ENCODE peak calls at places on chromosomes 16 and 17, in four cellular contexts. I, B, C and X are unnamed samples.

GRCh38 chr17:48023408-48024148 is 14.0 kb downstream of the COPZ2 start:
- DNase-seq in B (peak; percentile 84), I (peak; percentile 73), C (peak; percentile 69), X (no peak)

GRCh38 chr16:85554791-85555548 is 58.2 kb upstream of the GSE1 start:
- DNase-seq in I (peak; percentile 83), C (peak; percentile 34), B (peak; percentile 64), X (peak; percentile 79)

GRCh38 chr17:45117848-45118646 is 14.3 kb downstream of the PLCD3 start:
- DNase-seq in I (no peak), B (no peak), C (no peak), X (no peak)

GRCh38 chr17:28908640-28909098 is 5.8 kb upstream of the DHRS13 start:
- DNase-seq in I (no peak), C (no peak), B (no peak), X (peak; percentile 86)

GRCh38 chr16:569445-570254 is at the start of gene PIGQ:
- DNase-seq in B (peak; percentile 60), C (no peak), I (peak; percentile 63), X (peak; percentile 60)

GRCh38 chr17:27621557-27621956 is 9.4 kb upstream of the LGALS9 start:
- DNase-seq in C (no peak), B (no peak), I (no peak), X (no peak)

GRCh38 chr16:72901012-72901411 is 146.9 kb downstream of the ZFHX3 start:
- DNase-seq in C (no peak), B (no peak), I (no peak), X (no peak)

GRCh38 chr17:21287703-21288449 is 3.4 kb downstream of the MAP2K3 start:
- DNase-seq in C (peak; percentile 93), I (peak; percentile 99), B (peak; percentile 98), X (peak; percentile 97)

GRCh38 chr17:20086416-20087074 is 77.4 kb downstream of the SPECC1 start:
- DNase-seq in I (no peak), B (no peak), C (no peak), X (no peak)

GRCh38 chr17:55067697-55068439 is 99.3 kb downstream of the STXBP4 start:
- DNase-seq in I (no peak), C (peak; percentile 39), B (no peak), X (peak; percentile 35)

GRCh38 chr16:63663155-63663554 is 1458.7 kb downstream of the CDH11 start:
- DNase-seq in B (no peak), C (no peak), I (no peak), X (no peak)

GRCh38 chr17:29686998-29687397 is 64.3 kb upstream of the CORO6 start:
- DNase-seq in I (no peak), C (no peak), B (no peak), X (no peak)

GRCh38 chr17:78401246-78401645 is 22.8 kb downstream of the PGS1 start:
- DNase-seq in B (no peak), C (peak; percentile 81), I (no peak), X (no peak)

GRCh38 chr16:23597003-23597756 is 1.1 kb upstream of the NDUFAB1 start:
- DNase-seq in C (no peak), B (no peak), I (peak; percentile 42), X (peak; percentile 19)

GRCh38 chr16:1678500-1679098 is 520 bp downstream of the JPT2 start:
- DNase-seq in B (peak; percentile 38), I (peak; percentile 46), C (peak; percentile 57), X (peak; percentile 55)

GRCh38 chr16:26019885-26020284 is 328.1 kb downstream of the HS3ST4 start:
- DNase-seq in B (no peak), I (no peak), C (no peak), X (no peak)

GRCh38 chr17:29930399-29931010 is 477 bp upstream of the SSH2 start:
- DNase-seq in B (no peak), C (peak; percentile 63), I (no peak), X (peak; percentile 71)

GRCh38 chr17:50075446-50076032 is 19.6 kb upstream of the PDK2 start:
- DNase-seq in I (no peak), C (no peak), B (no peak), X (no peak)

GRCh38 chr16:78137782-78138616 is 38.5 kb downstream of the WWOX start:
- DNase-seq in I (no peak), C (no peak), B (no peak), X (no peak)

GRCh38 chr16:14428043-14428442 is 202.0 kb downstream of the PARN start:
- DNase-seq in B (no peak), I (no peak), C (no peak), X (no peak)

GRCh38 chr17:80191192-80191591 is 21.4 kb downstream of the CARD14 start:
- DNase-seq in I (no peak), B (no peak), C (no peak), X (no peak)

GRCh38 chr16:68396481-68396880 is 51.8 kb downstream of the SMPD3 start:
- DNase-seq in C (no peak), I (peak; percentile 68), B (peak; percentile 49), X (peak; percentile 44)

GRCh38 chr16:68393333-68393732 is 55.0 kb downstream of the SMPD3 start:
- DNase-seq in C (no peak), I (no peak), B (no peak), X (no peak)

GRCh38 chr16:68397710-68398171 is 50.6 kb downstream of the SMPD3 start:
- DNase-seq in I (no peak), C (no peak), B (no peak), X (no peak)

GRCh38 chr16:68395806-68396205 is 52.5 kb downstream of the SMPD3 start:
- DNase-seq in B (no peak), C (no peak), I (no peak), X (no peak)

DNA sequence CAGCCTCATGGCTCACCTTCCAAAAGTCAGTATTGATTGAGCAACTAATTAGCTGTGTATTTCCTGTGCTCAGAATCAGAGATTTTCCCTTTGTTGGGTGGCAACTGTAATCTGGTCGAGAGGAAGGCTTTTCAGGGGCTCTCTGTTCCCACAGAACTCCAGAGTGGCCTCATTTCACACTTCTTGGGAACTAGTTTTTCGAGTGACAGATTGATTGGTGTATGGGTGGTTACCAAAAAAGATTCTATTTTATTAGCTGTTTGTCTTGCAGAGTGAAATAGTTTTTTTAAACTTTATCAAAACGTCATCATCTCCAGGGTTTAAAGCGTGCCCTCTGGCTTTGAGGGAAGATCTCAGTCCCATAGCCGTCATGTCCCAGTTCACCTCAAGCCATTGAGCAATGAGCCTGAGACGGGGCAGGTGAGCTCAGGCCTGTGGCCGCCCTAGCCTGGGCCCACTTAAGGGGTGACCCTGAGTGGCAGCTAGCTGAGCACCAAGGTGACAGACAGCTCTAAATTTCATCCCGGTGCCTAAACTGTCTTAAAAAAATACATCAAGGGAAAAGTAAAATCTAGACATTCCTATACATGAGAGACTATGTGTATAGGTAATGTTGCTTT is 53.0 kb downstream of the SMPD3 start:
- DNase-seq in C (no peak), I (no peak), B (no peak), X (no peak)
- TF ChIP-seq CTCF in C (no peak), I (no peak), B (no peak), X (no peak)

DNA sequence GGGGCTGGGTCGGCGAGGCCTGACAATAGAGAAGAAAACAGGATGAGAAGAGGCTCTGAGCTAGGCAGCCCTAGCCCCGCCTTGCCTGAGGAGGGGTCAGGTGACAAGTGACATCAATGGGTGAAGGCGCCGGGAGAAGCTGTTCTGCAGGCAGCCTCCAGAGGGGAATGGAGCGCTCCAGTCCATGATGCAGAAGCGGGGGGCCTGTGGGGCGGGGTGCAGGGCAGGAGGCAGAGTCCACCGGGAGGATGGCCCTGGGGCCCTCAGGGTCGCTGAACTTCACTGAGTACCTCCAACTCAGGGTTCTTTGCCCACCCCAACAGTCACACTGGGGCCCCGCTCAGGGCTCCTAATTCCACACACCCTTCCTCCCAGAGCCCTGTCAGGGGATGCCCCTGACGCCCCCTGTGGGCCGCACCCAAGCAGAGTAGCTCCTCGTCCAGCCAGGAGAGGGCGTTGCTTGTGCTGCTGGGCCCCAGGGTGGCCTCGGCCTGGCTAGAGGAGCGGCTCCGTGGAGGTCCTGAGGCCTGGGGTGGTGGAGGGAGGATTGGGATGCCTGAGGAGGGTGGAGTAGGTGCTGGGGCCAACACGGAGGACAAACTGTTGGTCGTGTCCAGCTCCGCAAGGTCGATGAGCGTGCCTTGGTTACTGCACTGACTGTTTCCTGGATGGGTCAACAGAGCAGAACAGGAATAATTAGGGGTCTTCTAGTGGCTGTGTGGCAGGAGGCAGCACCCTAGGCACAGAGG is 20.8 kb downstream of the GGA3 start:
- DNase-seq in I (peak; percentile 69), B (no peak), C (no peak), X (peak; percentile 39)
- TF ChIP-seq CTCF in I (peak; percentile 72), B (peak; percentile 4), C (peak; percentile 82), X (peak; percentile 84)

GRCh38 chr17:1713878-1714487 is 3.8 kb upstream of the TLCD2 start:
- DNase-seq in B (no peak), C (no peak), I (no peak), X (peak; percentile 47)
- TF ChIP-seq CTCF in B (no peak), C (peak; percentile 71), I (no peak), X (peak; percentile 46)

GRCh38 chr17:2804912-2805311 is 8.7 kb downstream of the RAP1GAP2 start:
- DNase-seq in I (no peak), B (no peak), C (no peak), X (no peak)

GRCh38 chr17:2800367-2800766 is 4.1 kb downstream of the RAP1GAP2 start:
- DNase-seq in C (no peak), B (no peak), I (no peak), X (no peak)

GRCh38 chr17:2805961-2806360 is 9.7 kb downstream of the RAP1GAP2 start:
- DNase-seq in B (no peak), I (no peak), C (no peak), X (no peak)

GRCh38 chr17:2802574-2802973 is 6.3 kb downstream of the RAP1GAP2 start:
- DNase-seq in B (no peak), I (no peak), C (no peak), X (no peak)

GRCh38 chr17:2803971-2804370 is 7.7 kb downstream of the RAP1GAP2 start:
- DNase-seq in I (no peak), C (no peak), B (no peak), X (no peak)
- TF ChIP-seq CTCF in I (no peak), C (no peak), B (no peak), X (no peak)

DNA sequence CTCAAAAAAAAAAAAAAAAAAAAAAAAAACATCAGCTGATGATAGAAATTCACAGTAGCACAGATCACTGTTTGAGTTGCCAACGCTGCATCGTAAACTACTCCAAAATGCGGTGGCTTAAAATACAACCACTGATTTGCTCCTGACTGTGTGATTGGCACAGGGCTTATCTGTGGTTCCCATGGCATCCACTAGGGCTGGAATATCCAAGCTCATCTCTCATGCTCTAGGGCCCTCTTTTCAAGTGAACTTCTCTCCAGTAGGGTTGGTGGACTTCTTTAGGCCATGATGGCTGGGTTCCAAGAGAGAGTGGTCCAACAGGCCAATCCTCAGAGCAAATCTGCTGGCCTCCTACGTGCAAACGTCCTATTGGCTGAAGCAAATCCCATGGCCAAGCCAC is 15.9 kb upstream of the GPRC5B start:
- DNase-seq in I (no peak), C (no peak), B (no peak), X (no peak)
- TF ChIP-seq CTCF in I (no peak), C (peak; percentile 2), B (no peak), X (no peak)

DNA sequence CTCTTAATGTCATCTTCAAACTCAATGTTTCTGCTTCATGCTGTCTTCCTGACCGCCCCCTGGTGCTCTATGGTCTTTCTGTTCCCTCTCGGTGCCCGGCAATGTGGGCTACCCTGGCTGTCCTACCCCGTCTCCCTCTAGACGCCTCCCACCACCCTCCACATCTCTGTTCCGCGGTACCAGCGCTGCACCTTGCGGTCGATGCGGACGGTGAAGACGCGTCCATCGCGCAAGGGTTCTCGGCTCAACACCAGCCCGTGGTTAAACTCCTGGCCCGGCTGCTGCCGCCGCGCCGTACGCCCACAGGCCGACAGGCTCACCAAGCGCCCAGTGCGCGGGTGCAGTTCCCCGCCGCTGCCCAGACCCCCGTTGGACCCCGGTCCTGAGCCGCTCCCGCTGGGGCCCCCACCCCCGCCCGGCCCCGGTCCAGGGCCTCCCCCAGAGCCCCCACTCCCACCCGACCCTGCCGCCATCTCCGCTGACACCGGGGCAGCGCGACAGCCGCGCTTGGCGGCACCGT is at the start of gene NEURL4:
- DNase-seq in C (peak; percentile 11), I (peak; percentile 49), B (no peak), X (no peak)
- TF ChIP-seq CTCF in C (peak; percentile 20), I (peak; percentile 10), B (no peak), X (peak; percentile 13)

GRCh38 chr17:61349350-61349749 is 50.3 kb upstream of the TBX2 start:
- DNase-seq in I (peak; percentile 11), C (no peak), B (no peak), X (no peak)
- TF ChIP-seq CTCF in I (peak; percentile 28), C (no peak), B (no peak), X (peak; percentile 51)